ENCODE peak calls at places on chromosomes 2 and 18, in five cellular contexts. One of them, this sample, is unnamed.

GRCh38 chr18:25299426-25299825 is 52.5 kb downstream of the ZNF521 start:
- DNase-seq in H1: no peak
- DNase-seq in GM12878: no peak
- DNase-seq in K562: no peak
- DNase-seq in HepG2: no peak
- DNase-seq in this sample: no peak

GRCh38 chr2:31736695-31737454 is 156.1 kb upstream of the SRD5A2 start:
- DNase-seq in H1: no peak
- DNase-seq in GM12878: no peak
- DNase-seq in K562: no peak
- DNase-seq in HepG2: peak; percentile 74
- DNase-seq in this sample: no peak

GRCh38 chr2:152354909-152355308 is 19.9 kb downstream of the FMNL2 start:
- DNase-seq in GM12878: no peak
- DNase-seq in K562: no peak
- DNase-seq in HepG2: no peak
- DNase-seq in H1: no peak
- DNase-seq in this sample: no peak

GRCh38 chr2:50509852-50510251 is 522.1 kb downstream of the NRXN1 start:
- DNase-seq in H1: no peak
- DNase-seq in HepG2: no peak
- DNase-seq in GM12878: no peak
- DNase-seq in K562: no peak
- DNase-seq in this sample: no peak

GRCh38 chr2:9807555-9808305 is 35.5 kb upstream of the TAF1B start:
- DNase-seq in H1: no peak
- DNase-seq in HepG2: no peak
- DNase-seq in GM12878: no peak
- DNase-seq in K562: no peak
- DNase-seq in this sample: no peak

GRCh38 chr2:200590090-200590489 is 4.3 kb downstream of the AOX1 start:
- DNase-seq in H1: no peak
- DNase-seq in K562: no peak
- DNase-seq in GM12878: no peak
- DNase-seq in HepG2: no peak
- DNase-seq in this sample: no peak

GRCh38 chr2:242031481-242032019 is 162.0 kb downstream of the RTP5 start:
- DNase-seq in K562: no peak
- DNase-seq in GM12878: no peak
- DNase-seq in H1: peak; percentile 14
- DNase-seq in HepG2: no peak
- DNase-seq in this sample: no peak

GRCh38 chr2:137838255-137839092 is 125.8 kb upstream of the HNMT start:
- DNase-seq in HepG2: peak; percentile 58
- DNase-seq in H1: no peak
- DNase-seq in K562: peak; percentile 61
- DNase-seq in GM12878: no peak
- DNase-seq in this sample: peak; percentile 29

GRCh38 chr18:9897129-9897528 is 11.4 kb downstream of the TXNDC2 start:
- DNase-seq in H1: no peak
- DNase-seq in K562: peak; percentile 59
- DNase-seq in HepG2: no peak
- DNase-seq in GM12878: no peak
- DNase-seq in this sample: no peak

GRCh38 chr2:72325592-72326422 is 178.1 kb upstream of the CYP26B1 start:
- DNase-seq in HepG2: peak; percentile 50
- DNase-seq in H1: peak; percentile 86
- DNase-seq in GM12878: no peak
- DNase-seq in K562: peak; percentile 35
- DNase-seq in this sample: no peak

GRCh38 chr2:14628906-14629305 is 3.6 kb upstream of the LRATD1 start:
- DNase-seq in HepG2: no peak
- DNase-seq in K562: no peak
- DNase-seq in H1: no peak
- DNase-seq in GM12878: no peak
- DNase-seq in this sample: no peak

GRCh38 chr2:127479219-127479825 is 47.0 kb downstream of the IWS1 start:
- DNase-seq in H1: no peak
- DNase-seq in HepG2: peak; percentile 73
- DNase-seq in GM12878: peak; percentile 11
- DNase-seq in K562: peak; percentile 27
- DNase-seq in this sample: peak; percentile 34

GRCh38 chr2:118973542-118973951 is 31.6 kb downstream of the MARCO start:
- DNase-seq in H1: peak; percentile 33
- DNase-seq in K562: no peak
- DNase-seq in HepG2: no peak
- DNase-seq in GM12878: no peak
- DNase-seq in this sample: no peak

GRCh38 chr2:34012728-34013302 is 413.7 kb upstream of the FAM98A start:
- DNase-seq in K562: no peak
- DNase-seq in HepG2: peak; percentile 53
- DNase-seq in H1: peak; percentile 84
- DNase-seq in GM12878: no peak
- DNase-seq in this sample: peak; percentile 18

GRCh38 chr18:44803019-44803650 is 122.4 kb downstream of the SETBP1 start:
- DNase-seq in H1: no peak
- DNase-seq in GM12878: no peak
- DNase-seq in HepG2: peak; percentile 15
- DNase-seq in K562: no peak
- DNase-seq in this sample: no peak

GRCh38 chr2:213119061-213119809 is 32.2 kb downstream of the IKZF2 start:
- DNase-seq in H1: no peak
- DNase-seq in K562: no peak
- DNase-seq in GM12878: peak; percentile 59
- DNase-seq in HepG2: no peak
- DNase-seq in this sample: no peak

GRCh38 chr2:226979004-226979403 is 143.2 kb downstream of the RHBDD1 start:
- DNase-seq in K562: peak; percentile 65
- DNase-seq in HepG2: no peak
- DNase-seq in H1: no peak
- DNase-seq in GM12878: no peak
- DNase-seq in this sample: no peak

GRCh38 chr2:71477231-71477681 is 23.9 kb downstream of the DYSF start:
- DNase-seq in K562: no peak
- DNase-seq in H1: no peak
- DNase-seq in HepG2: no peak
- DNase-seq in GM12878: no peak
- DNase-seq in this sample: no peak

GRCh38 chr2:169393068-169393590 is 30.8 kb upstream of the LRP2 start:
- DNase-seq in H1: no peak
- DNase-seq in K562: no peak
- DNase-seq in HepG2: no peak
- DNase-seq in GM12878: peak; percentile 32
- DNase-seq in this sample: no peak

GRCh38 chr2:138013651-138014050 is 49.4 kb downstream of the HNMT start:
- DNase-seq in HepG2: no peak
- DNase-seq in K562: no peak
- DNase-seq in H1: no peak
- DNase-seq in GM12878: no peak
- DNase-seq in this sample: no peak

GRCh38 chr2:8086796-8087479 is 594.9 kb upstream of the ID2 start:
- DNase-seq in GM12878: no peak
- DNase-seq in K562: no peak
- DNase-seq in HepG2: no peak
- DNase-seq in H1: no peak
- DNase-seq in this sample: no peak

GRCh38 chr2:30436859-30437435 is 10.1 kb upstream of the LCLAT1 start:
- DNase-seq in GM12878: no peak
- DNase-seq in HepG2: no peak
- DNase-seq in K562: no peak
- DNase-seq in H1: no peak
- DNase-seq in this sample: no peak

GRCh38 chr2:184735611-184736010 is 137.3 kb downstream of the ZNF804A start:
- DNase-seq in HepG2: no peak
- DNase-seq in H1: no peak
- DNase-seq in GM12878: no peak
- DNase-seq in K562: no peak
- DNase-seq in this sample: no peak

GRCh38 chr2:46548103-46548486 is 68.7 kb downstream of the TMEM247 start:
- DNase-seq in K562: no peak
- DNase-seq in H1: no peak
- DNase-seq in HepG2: no peak
- DNase-seq in GM12878: no peak
- DNase-seq in this sample: no peak

GRCh38 chr18:8811115-8811514 is 105.8 kb downstream of the MTCL1 start:
- DNase-seq in H1: no peak
- DNase-seq in HepG2: no peak
- DNase-seq in K562: no peak
- DNase-seq in GM12878: no peak
- DNase-seq in this sample: no peak

GRCh38 chr2:109143214-109144187 is 14.5 kb downstream of the SH3RF3 start:
- DNase-seq in GM12878: peak; percentile 66
- DNase-seq in K562: no peak
- DNase-seq in H1: no peak
- DNase-seq in HepG2: no peak
- DNase-seq in this sample: no peak

GRCh38 chr18:74505776-74506175 is 9.6 kb downstream of the CNDP2 start:
- DNase-seq in GM12878: no peak
- DNase-seq in K562: no peak
- DNase-seq in HepG2: no peak
- DNase-seq in H1: no peak
- DNase-seq in this sample: no peak

GRCh38 chr2:208064220-208064951 is 39.1 kb upstream of the PLEKHM3 start:
- DNase-seq in H1: no peak
- DNase-seq in GM12878: peak; percentile 67
- DNase-seq in HepG2: peak; percentile 15
- DNase-seq in K562: peak; percentile 59
- DNase-seq in this sample: no peak

GRCh38 chr18:21453512-21453862 is 147.0 kb downstream of the ESCO1 start:
- DNase-seq in K562: no peak
- DNase-seq in HepG2: no peak
- DNase-seq in GM12878: no peak
- DNase-seq in H1: no peak
- DNase-seq in this sample: no peak

GRCh38 chr2:239506101-239506808 is 105.4 kb upstream of the HDAC4 start:
- DNase-seq in HepG2: no peak
- DNase-seq in H1: no peak
- DNase-seq in K562: no peak
- DNase-seq in GM12878: no peak
- DNase-seq in this sample: no peak

DNA sequence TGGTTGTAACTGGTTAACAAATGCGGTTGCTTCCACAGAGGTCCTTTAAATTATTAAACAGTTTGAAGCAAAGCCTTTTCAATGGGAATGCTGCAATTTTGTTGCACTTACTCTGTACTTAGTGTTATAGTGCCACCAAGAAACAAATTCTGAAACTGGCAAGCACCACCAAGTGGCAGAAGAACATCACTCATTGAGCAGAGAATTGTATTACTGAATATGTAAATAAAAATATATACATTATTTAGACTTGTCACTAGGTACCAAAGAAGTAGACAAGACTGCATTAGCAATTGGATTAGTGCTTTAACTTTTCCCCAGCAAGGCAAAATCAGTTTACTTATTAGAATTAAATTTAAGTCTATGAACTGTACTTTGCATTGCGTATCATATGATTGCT is 2.7 kb upstream of the TMEFF2 start:
- DNase-seq in GM12878: no peak
- DNase-seq in K562: no peak
- DNase-seq in HepG2: no peak
- DNase-seq in H1: no peak
- DNase-seq in this sample: no peak
- TF ChIP-seq RAD21 in GM12878: no peak
- TF ChIP-seq RAD21 in K562: no peak
- TF ChIP-seq RAD21 in HepG2: no peak
- TF ChIP-seq RAD21 in H1: peak; percentile 22
- TF ChIP-seq RAD21 in this sample: peak; percentile 69

DNA sequence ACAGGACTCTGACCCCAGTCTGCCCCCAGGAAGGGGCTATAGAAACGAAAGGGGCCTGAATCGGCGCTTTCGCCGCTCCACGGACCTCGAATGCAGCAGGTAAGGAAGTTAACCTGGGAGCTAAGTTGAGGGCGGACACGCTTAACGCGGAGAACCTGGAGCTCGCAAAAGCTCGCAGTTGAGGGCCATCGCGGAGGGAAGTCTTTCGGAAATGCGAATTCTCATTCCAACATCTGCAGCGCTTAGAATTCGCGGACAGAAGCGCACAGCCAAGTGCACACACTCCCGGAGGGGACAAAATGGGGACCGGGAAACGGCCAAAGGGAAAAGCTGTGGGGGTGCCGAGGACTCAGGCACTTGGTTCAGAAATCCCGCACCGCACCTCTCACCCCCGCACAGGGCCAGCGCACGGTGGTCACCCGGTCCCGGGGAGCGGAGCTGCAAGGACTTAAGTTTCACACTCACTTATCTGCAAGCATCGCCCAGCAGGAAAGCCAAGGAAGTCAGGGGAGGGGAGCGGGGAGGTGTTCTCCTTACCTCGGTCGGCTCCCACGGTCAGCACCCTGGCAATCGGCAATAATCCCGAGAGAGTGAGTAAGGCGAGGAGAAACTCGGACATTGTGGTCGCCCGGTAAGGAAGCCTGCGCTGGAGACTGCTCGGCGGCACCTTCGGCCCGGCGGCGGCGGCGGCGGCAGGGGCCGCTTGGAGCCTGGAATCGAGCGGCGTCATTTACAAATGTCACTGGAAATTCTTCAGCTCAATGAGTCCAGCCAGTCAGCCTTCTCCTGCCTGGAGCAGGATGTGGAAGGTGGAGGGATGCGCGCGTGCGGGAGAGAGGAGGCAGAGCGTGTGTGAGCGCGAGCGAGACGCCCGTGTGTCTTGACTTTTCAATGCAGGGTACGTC is 453 bp downstream of the LRP1B start:
- DNase-seq in HepG2: peak; percentile 15
- DNase-seq in K562: no peak
- DNase-seq in GM12878: no peak
- DNase-seq in H1: peak; percentile 78
- DNase-seq in this sample: peak; percentile 8
- TF ChIP-seq JUND in HepG2: no peak
- TF ChIP-seq JUND in K562: no peak
- TF ChIP-seq JUND in GM12878: no peak
- TF ChIP-seq JUND in H1: no peak
- TF ChIP-seq JUND in this sample: no peak

GRCh38 chr2:102553601-102554000 is 65.8 kb upstream of the SLC9A2 start:
- DNase-seq in K562: no peak
- DNase-seq in H1: no peak
- DNase-seq in GM12878: no peak
- DNase-seq in HepG2: no peak
- DNase-seq in this sample: no peak
- TF ChIP-seq ZNF274 in K562: no peak
- TF ChIP-seq ZNF274 in H1: no peak
- TF ChIP-seq ZNF274 in GM12878: no peak
- TF ChIP-seq ZNF274 in HepG2: no peak
- TF ChIP-seq ZNF274 in this sample: no peak

GRCh38 chr2:221347471-221347870 is 224.6 kb downstream of the EPHA4 start:
- DNase-seq in GM12878: no peak
- DNase-seq in H1: no peak
- DNase-seq in K562: no peak
- DNase-seq in HepG2: no peak
- DNase-seq in this sample: no peak

GRCh38 chr2:221343524-221343923 is 228.6 kb downstream of the EPHA4 start:
- DNase-seq in GM12878: no peak
- DNase-seq in HepG2: no peak
- DNase-seq in H1: no peak
- DNase-seq in K562: no peak
- DNase-seq in this sample: no peak

GRCh38 chr2:221342388-221342787 is 229.7 kb downstream of the EPHA4 start:
- DNase-seq in GM12878: no peak
- DNase-seq in H1: no peak
- DNase-seq in K562: no peak
- DNase-seq in HepG2: no peak
- DNase-seq in this sample: no peak

GRCh38 chr2:221346411-221346810 is 225.7 kb downstream of the EPHA4 start:
- DNase-seq in GM12878: no peak
- DNase-seq in K562: no peak
- DNase-seq in HepG2: no peak
- DNase-seq in H1: no peak
- DNase-seq in this sample: no peak

GRCh38 chr2:221345516-221345915 is 226.6 kb downstream of the EPHA4 start:
- DNase-seq in GM12878: no peak
- DNase-seq in HepG2: no peak
- DNase-seq in H1: no peak
- DNase-seq in K562: no peak
- DNase-seq in this sample: no peak
- TF ChIP-seq RAD21 in GM12878: no peak
- TF ChIP-seq RAD21 in HepG2: no peak
- TF ChIP-seq RAD21 in H1: no peak
- TF ChIP-seq RAD21 in K562: no peak
- TF ChIP-seq RAD21 in this sample: no peak

This sample was measured in HCT116.